ENCODE peak calls at places on chromosomes 2 and 18, in ten cellular contexts. Q is mucosa of descending colon; E is stimulated activated CD8-positive, alpha-beta memory T cell treated with anti-CD3 and anti-CD28 coated beads, Interleukin-15, amount 100 ng/mL, for 24 hours; F is lower lobe of right lung; L is T-cell; B is activated naive CD4-positive, alpha-beta T cell treated with anti-CD3 and anti-CD28 coated beads, Interleukin-2, amount 10 ng/mL, durations not matched to agents 7 days and 5 days; T is hepatocyte; S is tibial artery; M is hypothalamus; X is NT2/D1. A is an unnamed sample.

GRCh38 chr2:172643142-172643541 is 87.3 kb downstream of the PDK1 start:
- DNase-seq in Q (no peak), E (no peak), F (no peak), L (no peak), B (no peak), T (no peak), S (no peak), M (no peak), X (no peak), A (no peak)

GRCh38 chr18:9323750-9324445 is 10.7 kb upstream of the TWSG1 start:
- DNase-seq in Q (no peak), E (no peak), F (no peak), L (no peak), B (no peak), T (no peak), S (no peak), M (no peak), X (no peak), A (no peak)

GRCh38 chr2:209577376-209578357 is 153.8 kb downstream of the MAP2 start:
- DNase-seq in Q (no peak), E (no peak), F (no peak), L (no peak), B (no peak), T (peak; percentile 32), S (no peak), M (no peak), X (no peak), A (no peak)

GRCh38 chr2:220334210-220334609 is 706.8 kb downstream of the SLC4A3 start:
- DNase-seq in Q (no peak), E (no peak), F (no peak), L (no peak), B (no peak), T (no peak), S (no peak), M (no peak), X (no peak), A (no peak)

GRCh38 chr2:124708661-124709060 is 683.6 kb downstream of the CNTNAP5 start:
- DNase-seq in Q (no peak), E (no peak), F (no peak), L (no peak), B (no peak), T (no peak), S (no peak), M (no peak), X (no peak), A (no peak)

GRCh38 chr2:239892480-239893235 is 132.5 kb downstream of the NDUFA10 start:
- DNase-seq in Q (no peak), E (no peak), F (no peak), L (no peak), B (no peak), T (no peak), S (no peak), M (no peak), X (no peak), A (no peak)

GRCh38 chr18:58093311-58093790 is 49.3 kb downstream of the NEDD4L start:
- DNase-seq in Q (no peak), E (no peak), F (no peak), L (no peak), B (no peak), T (no peak), S (no peak), M (no peak), X (no peak), A (no peak)

GRCh38 chr18:39345321-39345720 is 1779.7 kb upstream of the CELF4 start:
- DNase-seq in Q (no peak), E (no peak), F (no peak), L (no peak), B (no peak), T (no peak), S (no peak), M (no peak), X (no peak), A (no peak)

GRCh38 chr2:9336209-9336533 is 87.2 kb downstream of the ITGB1BP1 start:
- DNase-seq in Q (no peak), E (no peak), F (no peak), L (no peak), B (peak; percentile 24), T (no peak), S (no peak), M (no peak), X (no peak), A (no peak)

GRCh38 chr2:62382757-62383156 is 123.2 kb downstream of the TMEM17 start:
- DNase-seq in Q (no peak), E (no peak), F (no peak), L (no peak), B (no peak), T (no peak), S (no peak), M (no peak), X (no peak), A (no peak)

GRCh38 chr2:113407446-113408099 is 29.9 kb upstream of the ZNG1B start:
- DNase-seq in Q (no peak), E (no peak), F (no peak), L (no peak), B (no peak), T (peak; percentile 38), S (no peak), M (no peak), X (no peak), A (no peak)

GRCh38 chr2:62287895-62288589 is 92.1 kb downstream of the B3GNT2 start:
- DNase-seq in Q (peak; percentile 81), E (no peak), F (peak; percentile 89), L (peak; percentile 54), B (no peak), T (peak; percentile 60), S (peak; percentile 43), M (no peak), X (no peak), A (peak; percentile 70)

GRCh38 chr2:231396058-231396821 is 730 bp downstream of the B3GNT7 start:
- DNase-seq in Q (peak; percentile 59), E (no peak), F (no peak), L (no peak), B (no peak), T (no peak), S (no peak), M (no peak), X (no peak), A (no peak)

GRCh38 chr2:197973772-197974171 is 169.4 kb downstream of the PLCL1 start:
- DNase-seq in Q (no peak), E (no peak), F (no peak), L (no peak), B (no peak), T (no peak), S (no peak), M (no peak), X (no peak), A (no peak)

GRCh38 chr2:25707927-25708326 is 34.5 kb upstream of the DTNB start:
- DNase-seq in Q (no peak), E (no peak), F (no peak), L (no peak), B (no peak), T (no peak), S (no peak), M (no peak), X (no peak), A (no peak)

GRCh38 chr2:241273552-241273988 is 41.9 kb downstream of the HDLBP start:
- DNase-seq in Q (no peak), E (no peak), F (no peak), L (no peak), B (no peak), T (no peak), S (no peak), M (no peak), X (no peak), A (no peak)

A was measured in colonic mucosa.